ENCODE peak calls at places on chromosomes 4 and X, in eight cellular contexts. J, H, I, Y, S, A, G and T are unnamed samples.

GRCh38 chrX:10582215-10582733 is 38.1 kb downstream of the MID1 start:
- DNase-seq in I (no peak), J (no peak), H (no peak), A (no peak), G (no peak), S (no peak), Y (no peak), T (no peak)

GRCh38 chr4:157674699-157675098 is 454.2 kb downstream of the GRIA2 start:
- DNase-seq in Y (peak; percentile 67), I (peak; percentile 77), J (peak; percentile 45), G (no peak), A (no peak), H (no peak), S (no peak), T (no peak)

GRCh38 chrX:34140816-34141215 is 8.7 kb upstream of the FAM47A start:
- DNase-seq in I (no peak), Y (no peak), A (no peak), G (no peak), H (no peak), S (no peak), J (no peak), T (no peak)

GRCh38 chr4:106695846-106696245 is 327.3 kb upstream of the GIMD1 start:
- DNase-seq in S (no peak), J (no peak), H (no peak), A (no peak), Y (no peak), G (no peak), I (no peak), T (no peak)

GRCh38 chr4:53786632-53787031 is 195.3 kb upstream of the LNX1 start:
- DNase-seq in H (no peak), G (no peak), A (no peak), J (no peak), I (no peak), Y (no peak), S (no peak), T (peak; percentile 59)

GRCh38 chr4:7280906-7281305 is 88.6 kb downstream of the SORCS2 start:
- DNase-seq in J (no peak), A (no peak), H (peak; percentile 19), Y (no peak), S (no peak), G (no peak), I (no peak), T (peak; percentile 60)

GRCh38 chr4:144449623-144450022 is 196.3 kb upstream of the HHIP start:
- DNase-seq in H (no peak), I (no peak), J (no peak), G (peak; percentile 21), Y (no peak), S (no peak), A (no peak), T (no peak)

GRCh38 chr4:54101190-54102041 is 1.5 kb downstream of the GSX2 start:
- DNase-seq in Y (no peak), S (no peak), H (no peak), G (no peak), J (no peak), A (peak; percentile 55), I (no peak), T (no peak)

GRCh38 chr4:14608630-14609029 is 393.7 kb upstream of the CPEB2 start:
- DNase-seq in S (no peak), H (no peak), G (no peak), J (no peak), I (no peak), Y (no peak), A (no peak), T (no peak)

GRCh38 chr4:55458164-55458563 is 62.4 kb downstream of the TMEM165 start:
- DNase-seq in H (no peak), A (no peak), Y (no peak), S (no peak), I (no peak), J (no peak), G (peak; percentile 76), T (peak; percentile 41)

GRCh38 chrX:11100281-11101035 is 10.7 kb upstream of the HCCS start:
- DNase-seq in H (no peak), A (peak; percentile 60), G (peak; percentile 54), Y (peak; percentile 0), J (no peak), I (peak; percentile 60), S (no peak), T (peak; percentile 60)

GRCh38 chr4:140856692-140857091 is 100.5 kb upstream of the TBC1D9 start:
- DNase-seq in J (no peak), S (no peak), Y (no peak), I (no peak), H (peak; percentile 57), G (peak; percentile 63), A (peak; percentile 38), T (peak; percentile 22)

GRCh38 chr4:15577508-15577907 is 77.6 kb downstream of the FBXL5 start:
- DNase-seq in H (no peak), I (no peak), G (no peak), J (no peak), Y (no peak), S (no peak), A (no peak), T (peak; percentile 37)

GRCh38 chr4:153595894-153596601 is 88.0 kb upstream of the TLR2 start:
- DNase-seq in I (no peak), H (no peak), A (no peak), J (no peak), Y (no peak), S (no peak), G (no peak), T (no peak)

GRCh38 chr4:38111717-38112116 is 151.5 kb downstream of the PTTG2 start:
- DNase-seq in H (no peak), S (no peak), G (peak; percentile 30), A (no peak), J (no peak), Y (no peak), I (no peak), T (no peak)

GRCh38 chr4:119027815-119028214 is 107.8 kb upstream of the MYOZ2 start:
- DNase-seq in H (no peak), Y (no peak), A (no peak), G (peak; percentile 94), S (no peak), I (no peak), J (no peak), T (no peak)

GRCh38 chrX:45668686-45669443 is 468.2 kb upstream of the DIPK2B start:
- DNase-seq in H (no peak), I (no peak), Y (no peak), G (peak; percentile 94), A (no peak), S (no peak), J (no peak), T (peak; percentile 91)

GRCh38 chr4:79445371-79445781 is 37.3 kb upstream of the GK2 start:
- DNase-seq in S (no peak), Y (no peak), A (no peak), G (no peak), J (no peak), H (peak; percentile 67), I (no peak), T (no peak)

GRCh38 chrX:149470960-149471359 is 34.1 kb downstream of the IDS start:
- DNase-seq in G (peak; percentile 50), I (peak; percentile 88), A (peak; percentile 69), Y (peak; percentile 81), J (peak; percentile 25), H (peak; percentile 84), S (peak; percentile 77), T (peak; percentile 85)

GRCh38 chr4:99894998-99895397 is 771 bp upstream of the LAMTOR3 start:
- DNase-seq in Y (no peak), J (no peak), A (no peak), H (no peak), I (no peak), G (no peak), S (no peak), T (no peak)

GRCh38 chrX:77431227-77431626 is 16.0 kb upstream of the FGF16 start:
- DNase-seq in S (no peak), Y (no peak), I (no peak), H (no peak), J (no peak), G (peak; percentile 92), A (peak; percentile 18), T (peak; percentile 69)

GRCh38 chrX:29787666-29788065 is 427.7 kb upstream of the MAGEB2 start:
- DNase-seq in I (no peak), G (no peak), J (no peak), S (no peak), A (no peak), H (no peak), Y (no peak), T (no peak)